ENCODE peak calls at places on chromosome 3, in nine cellular contexts. One of them, this sample, is unnamed.

GRCh38 chr3:126130081-126130855 is 46.3 kb upstream of the SLC41A3 start:
- DNase-seq in GM12864: no peak
- DNase-seq in cardiac muscle cell: no peak
- DNase-seq in tibial artery: peak; percentile 51
- DNase-seq in heart left ventricle: no peak
- DNase-seq in spleen: peak; percentile 64
- DNase-seq in IMR-90: no peak
- DNase-seq in endothelial cell: no peak
- DNase-seq in fibroblast of the aortic adventitia: no peak
- DNase-seq in this sample: peak; percentile 21

GRCh38 chr3:83765971-83766370 is 1192.8 kb upstream of the CADM2 start:
- DNase-seq in GM12864: no peak
- DNase-seq in cardiac muscle cell: no peak
- DNase-seq in tibial artery: no peak
- DNase-seq in heart left ventricle: no peak
- DNase-seq in spleen: no peak
- DNase-seq in IMR-90: no peak
- DNase-seq in endothelial cell: no peak
- DNase-seq in fibroblast of the aortic adventitia: no peak
- DNase-seq in this sample: no peak

GRCh38 chr3:186783731-186784515 is 546 bp downstream of the EIF4A2 start:
- DNase-seq in GM12864: no peak
- DNase-seq in cardiac muscle cell: peak; percentile 82
- DNase-seq in tibial artery: peak; percentile 92
- DNase-seq in heart left ventricle: peak; percentile 92
- DNase-seq in spleen: peak; percentile 97
- DNase-seq in IMR-90: peak; percentile 64
- DNase-seq in endothelial cell: peak; percentile 82
- DNase-seq in fibroblast of the aortic adventitia: peak; percentile 81
- DNase-seq in this sample: peak; percentile 88

GRCh38 chr3:34056951-34057390 is 258.5 kb downstream of the PDCD6IP start:
- DNase-seq in GM12864: peak; percentile 70
- DNase-seq in cardiac muscle cell: no peak
- DNase-seq in tibial artery: no peak
- DNase-seq in heart left ventricle: no peak
- DNase-seq in spleen: no peak
- DNase-seq in IMR-90: peak; percentile 49
- DNase-seq in endothelial cell: no peak
- DNase-seq in fibroblast of the aortic adventitia: peak; percentile 47
- DNase-seq in this sample: no peak

GRCh38 chr3:183290216-183290615 is 37.2 kb downstream of the B3GNT5 start:
- DNase-seq in GM12864: no peak
- DNase-seq in cardiac muscle cell: no peak
- DNase-seq in tibial artery: no peak
- DNase-seq in heart left ventricle: no peak
- DNase-seq in spleen: no peak
- DNase-seq in IMR-90: no peak
- DNase-seq in endothelial cell: no peak
- DNase-seq in fibroblast of the aortic adventitia: no peak
- DNase-seq in this sample: no peak

GRCh38 chr3:105458518-105459215 is 92.0 kb downstream of the ALCAM start:
- DNase-seq in GM12864: no peak
- DNase-seq in cardiac muscle cell: peak; percentile 11
- DNase-seq in tibial artery: no peak
- DNase-seq in heart left ventricle: no peak
- DNase-seq in spleen: no peak
- DNase-seq in IMR-90: peak; percentile 50
- DNase-seq in endothelial cell: no peak
- DNase-seq in fibroblast of the aortic adventitia: peak; percentile 78
- DNase-seq in this sample: no peak

GRCh38 chr3:185843126-185843525 is 18.3 kb upstream of the IGF2BP2 start:
- DNase-seq in GM12864: no peak
- DNase-seq in cardiac muscle cell: no peak
- DNase-seq in tibial artery: no peak
- DNase-seq in heart left ventricle: no peak
- DNase-seq in spleen: no peak
- DNase-seq in IMR-90: no peak
- DNase-seq in endothelial cell: no peak
- DNase-seq in fibroblast of the aortic adventitia: no peak
- DNase-seq in this sample: no peak

GRCh38 chr3:88058322-88058592 is 548 bp downstream of the CGGBP1 start:
- DNase-seq in GM12864: no peak
- DNase-seq in cardiac muscle cell: no peak
- DNase-seq in tibial artery: no peak
- DNase-seq in heart left ventricle: no peak
- DNase-seq in spleen: no peak
- DNase-seq in IMR-90: no peak
- DNase-seq in endothelial cell: no peak
- DNase-seq in fibroblast of the aortic adventitia: no peak
- DNase-seq in this sample: no peak

GRCh38 chr3:142285057-142285666 is 59.8 kb upstream of the GK5 start:
- DNase-seq in GM12864: no peak
- DNase-seq in cardiac muscle cell: no peak
- DNase-seq in tibial artery: no peak
- DNase-seq in heart left ventricle: no peak
- DNase-seq in spleen: no peak
- DNase-seq in IMR-90: no peak
- DNase-seq in endothelial cell: no peak
- DNase-seq in fibroblast of the aortic adventitia: no peak
- DNase-seq in this sample: no peak

GRCh38 chr3:160403796-160404510 is 4.5 kb downstream of the SMC4 start:
- DNase-seq in GM12864: no peak
- DNase-seq in cardiac muscle cell: peak; percentile 49
- DNase-seq in tibial artery: no peak
- DNase-seq in heart left ventricle: no peak
- DNase-seq in spleen: no peak
- DNase-seq in IMR-90: peak; percentile 32
- DNase-seq in endothelial cell: no peak
- DNase-seq in fibroblast of the aortic adventitia: peak; percentile 51
- DNase-seq in this sample: no peak

GRCh38 chr3:28476194-28476593 is 127.6 kb upstream of the AZI2 start:
- DNase-seq in GM12864: peak; percentile 1
- DNase-seq in cardiac muscle cell: peak; percentile 71
- DNase-seq in tibial artery: no peak
- DNase-seq in heart left ventricle: no peak
- DNase-seq in spleen: no peak
- DNase-seq in IMR-90: peak; percentile 57
- DNase-seq in endothelial cell: no peak
- DNase-seq in fibroblast of the aortic adventitia: peak; percentile 69
- DNase-seq in this sample: no peak

GRCh38 chr3:185724761-185725160 is 100.1 kb downstream of the IGF2BP2 start:
- DNase-seq in GM12864: no peak
- DNase-seq in cardiac muscle cell: peak; percentile 66
- DNase-seq in tibial artery: no peak
- DNase-seq in heart left ventricle: no peak
- DNase-seq in spleen: no peak
- DNase-seq in IMR-90: peak; percentile 71
- DNase-seq in endothelial cell: no peak
- DNase-seq in fibroblast of the aortic adventitia: peak; percentile 45
- DNase-seq in this sample: no peak

GRCh38 chr3:55965776-55966175 is 478.7 kb upstream of the WNT5A start:
- DNase-seq in GM12864: no peak
- DNase-seq in cardiac muscle cell: no peak
- DNase-seq in tibial artery: no peak
- DNase-seq in heart left ventricle: no peak
- DNase-seq in spleen: no peak
- DNase-seq in IMR-90: no peak
- DNase-seq in endothelial cell: no peak
- DNase-seq in fibroblast of the aortic adventitia: no peak
- DNase-seq in this sample: no peak

GRCh38 chr3:153397806-153398205 is 235.8 kb downstream of the RAP2B start:
- DNase-seq in GM12864: no peak
- DNase-seq in cardiac muscle cell: no peak
- DNase-seq in tibial artery: no peak
- DNase-seq in heart left ventricle: no peak
- DNase-seq in spleen: no peak
- DNase-seq in IMR-90: no peak
- DNase-seq in endothelial cell: no peak
- DNase-seq in fibroblast of the aortic adventitia: no peak
- DNase-seq in this sample: no peak

GRCh38 chr3:13890377-13891016 is 10.6 kb upstream of the WNT7A start:
- DNase-seq in GM12864: no peak
- DNase-seq in cardiac muscle cell: no peak
- DNase-seq in tibial artery: no peak
- DNase-seq in heart left ventricle: no peak
- DNase-seq in spleen: peak; percentile 91
- DNase-seq in IMR-90: no peak
- DNase-seq in endothelial cell: no peak
- DNase-seq in fibroblast of the aortic adventitia: no peak
- DNase-seq in this sample: peak; percentile 21

GRCh38 chr3:59425371-59425770 is 375.5 kb upstream of the CFAP20DC start:
- DNase-seq in GM12864: no peak
- DNase-seq in cardiac muscle cell: peak; percentile 50
- DNase-seq in tibial artery: no peak
- DNase-seq in heart left ventricle: no peak
- DNase-seq in spleen: no peak
- DNase-seq in IMR-90: peak; percentile 97
- DNase-seq in endothelial cell: no peak
- DNase-seq in fibroblast of the aortic adventitia: peak; percentile 82
- DNase-seq in this sample: no peak

GRCh38 chr3:196406806-196407470 is 25.3 kb downstream of the UBXN7 start:
- DNase-seq in GM12864: no peak
- DNase-seq in cardiac muscle cell: peak; percentile 69
- DNase-seq in tibial artery: no peak
- DNase-seq in heart left ventricle: no peak
- DNase-seq in spleen: no peak
- DNase-seq in IMR-90: peak; percentile 86
- DNase-seq in endothelial cell: no peak
- DNase-seq in fibroblast of the aortic adventitia: peak; percentile 69
- DNase-seq in this sample: peak; percentile 21

GRCh38 chr3:178382388-178383061 is 153.7 kb upstream of the KCNMB2 start:
- DNase-seq in GM12864: no peak
- DNase-seq in cardiac muscle cell: peak; percentile 85
- DNase-seq in tibial artery: no peak
- DNase-seq in heart left ventricle: no peak
- DNase-seq in spleen: no peak
- DNase-seq in IMR-90: peak; percentile 95
- DNase-seq in endothelial cell: no peak
- DNase-seq in fibroblast of the aortic adventitia: peak; percentile 99
- DNase-seq in this sample: no peak

GRCh38 chr3:34132069-34132677 is 333.7 kb downstream of the PDCD6IP start:
- DNase-seq in GM12864: no peak
- DNase-seq in cardiac muscle cell: peak; percentile 2
- DNase-seq in tibial artery: no peak
- DNase-seq in heart left ventricle: no peak
- DNase-seq in spleen: no peak
- DNase-seq in IMR-90: no peak
- DNase-seq in endothelial cell: no peak
- DNase-seq in fibroblast of the aortic adventitia: peak; percentile 18
- DNase-seq in this sample: peak; percentile 14

GRCh38 chr3:187628169-187628568 is 42.0 kb downstream of the SST start:
- DNase-seq in GM12864: no peak
- DNase-seq in cardiac muscle cell: no peak
- DNase-seq in tibial artery: no peak
- DNase-seq in heart left ventricle: no peak
- DNase-seq in spleen: no peak
- DNase-seq in IMR-90: no peak
- DNase-seq in endothelial cell: no peak
- DNase-seq in fibroblast of the aortic adventitia: no peak
- DNase-seq in this sample: no peak

GRCh38 chr3:10395671-10396070 is 74.8 kb upstream of the SEC13 start:
- DNase-seq in GM12864: peak; percentile 5
- DNase-seq in cardiac muscle cell: no peak
- DNase-seq in tibial artery: no peak
- DNase-seq in heart left ventricle: no peak
- DNase-seq in spleen: peak; percentile 82
- DNase-seq in IMR-90: no peak
- DNase-seq in endothelial cell: no peak
- DNase-seq in fibroblast of the aortic adventitia: no peak
- DNase-seq in this sample: no peak

GRCh38 chr3:57060089-57060829 is at the start of gene SPATA12:
- DNase-seq in GM12864: no peak
- DNase-seq in cardiac muscle cell: peak; percentile 80
- DNase-seq in tibial artery: peak; percentile 78
- DNase-seq in heart left ventricle: peak; percentile 46
- DNase-seq in spleen: no peak
- DNase-seq in IMR-90: peak; percentile 86
- DNase-seq in endothelial cell: peak; percentile 58
- DNase-seq in fibroblast of the aortic adventitia: peak; percentile 88
- DNase-seq in this sample: peak; percentile 43

GRCh38 chr3:98737301-98737700 is 25.8 kb upstream of the ST3GAL6 start:
- DNase-seq in GM12864: no peak
- DNase-seq in cardiac muscle cell: no peak
- DNase-seq in tibial artery: no peak
- DNase-seq in heart left ventricle: no peak
- DNase-seq in spleen: no peak
- DNase-seq in IMR-90: no peak
- DNase-seq in endothelial cell: no peak
- DNase-seq in fibroblast of the aortic adventitia: no peak
- DNase-seq in this sample: no peak
- TF ChIP-seq CTCF in GM12864: no peak
- TF ChIP-seq CTCF in cardiac muscle cell: no peak
- TF ChIP-seq CTCF in tibial artery: no peak
- TF ChIP-seq CTCF in heart left ventricle: no peak
- TF ChIP-seq CTCF in spleen: no peak
- TF ChIP-seq CTCF in IMR-90: no peak
- TF ChIP-seq CTCF in endothelial cell: no peak
- TF ChIP-seq CTCF in fibroblast of the aortic adventitia: no peak
- TF ChIP-seq CTCF in this sample: no peak

GRCh38 chr3:31880020-31880419 is 101.0 kb downstream of the OSBPL10 start:
- DNase-seq in GM12864: no peak
- DNase-seq in cardiac muscle cell: peak; percentile 63
- DNase-seq in tibial artery: no peak
- DNase-seq in heart left ventricle: no peak
- DNase-seq in spleen: no peak
- DNase-seq in IMR-90: peak; percentile 8
- DNase-seq in endothelial cell: no peak
- DNase-seq in fibroblast of the aortic adventitia: peak; percentile 53
- DNase-seq in this sample: no peak
- TF ChIP-seq CTCF in GM12864: no peak
- TF ChIP-seq CTCF in cardiac muscle cell: no peak
- TF ChIP-seq CTCF in tibial artery: no peak
- TF ChIP-seq CTCF in heart left ventricle: no peak
- TF ChIP-seq CTCF in spleen: no peak
- TF ChIP-seq CTCF in IMR-90: no peak
- TF ChIP-seq CTCF in endothelial cell: no peak
- TF ChIP-seq CTCF in fibroblast of the aortic adventitia: peak; percentile 20
- TF ChIP-seq CTCF in this sample: no peak

DNA sequence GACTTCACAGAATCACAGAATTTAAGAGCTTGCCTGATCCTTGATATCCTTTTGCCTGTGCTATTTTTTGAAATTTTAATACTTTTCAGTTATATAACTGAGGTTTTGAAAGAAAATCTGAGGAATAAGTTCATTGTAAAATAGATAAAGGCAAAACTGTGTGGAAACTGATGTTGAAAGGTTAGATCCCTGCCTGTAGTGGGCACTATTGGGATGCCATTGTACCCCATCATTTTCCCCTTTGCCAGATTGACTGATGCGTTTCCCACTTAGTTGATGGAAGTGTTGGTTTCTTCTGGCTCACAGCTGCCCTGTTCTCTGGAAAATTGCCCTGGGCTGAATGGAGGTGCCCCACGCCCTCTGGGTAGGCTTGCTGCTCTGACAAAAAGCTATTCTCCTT is 387.9 kb downstream of the RBMS3 start:
- DNase-seq in GM12864: no peak
- DNase-seq in cardiac muscle cell: no peak
- DNase-seq in tibial artery: no peak
- DNase-seq in heart left ventricle: no peak
- DNase-seq in spleen: no peak
- DNase-seq in IMR-90: no peak
- DNase-seq in endothelial cell: no peak
- DNase-seq in fibroblast of the aortic adventitia: no peak
- DNase-seq in this sample: no peak
- TF ChIP-seq CTCF in GM12864: peak; percentile 23
- TF ChIP-seq CTCF in cardiac muscle cell: no peak
- TF ChIP-seq CTCF in tibial artery: no peak
- TF ChIP-seq CTCF in heart left ventricle: no peak
- TF ChIP-seq CTCF in spleen: no peak
- TF ChIP-seq CTCF in IMR-90: no peak
- TF ChIP-seq CTCF in endothelial cell: no peak
- TF ChIP-seq CTCF in fibroblast of the aortic adventitia: no peak
- TF ChIP-seq CTCF in this sample: no peak

GRCh38 chr3:106758459-106758858 is 618.8 kb upstream of the CCDC54 start:
- DNase-seq in GM12864: no peak
- DNase-seq in cardiac muscle cell: no peak
- DNase-seq in tibial artery: no peak
- DNase-seq in heart left ventricle: no peak
- DNase-seq in spleen: no peak
- DNase-seq in IMR-90: no peak
- DNase-seq in endothelial cell: no peak
- DNase-seq in fibroblast of the aortic adventitia: no peak
- DNase-seq in this sample: no peak
- TF ChIP-seq CTCF in GM12864: no peak
- TF ChIP-seq CTCF in cardiac muscle cell: no peak
- TF ChIP-seq CTCF in tibial artery: no peak
- TF ChIP-seq CTCF in heart left ventricle: no peak
- TF ChIP-seq CTCF in spleen: no peak
- TF ChIP-seq CTCF in IMR-90: no peak
- TF ChIP-seq CTCF in endothelial cell: no peak
- TF ChIP-seq CTCF in fibroblast of the aortic adventitia: no peak
- TF ChIP-seq CTCF in this sample: no peak

This sample was measured in body of pancreas.